ENCODE peak calls at places on chromosomes 1 and 21, in ten cellular contexts. One of them, this sample, is unnamed.

GRCh38 chr1:235835226-235835625 is 31.5 kb downstream of the LYST start:
- DNase-seq in left ventricle myocardium inferior: peak
- DNase-seq in RWPE1: no peak
- DNase-seq in lower lobe of right lung: no peak
- DNase-seq in AG09319: peak
- DNase-seq in AG09309: no peak
- DNase-seq in H9: no peak
- DNase-seq in neural crest cell: no peak
- DNase-seq in A549: no peak
- DNase-seq in fibroblast of lung: peak
- DNase-seq in this sample: no peak

GRCh38 chr1:11841245-11842153 is 6.1 kb downstream of the NPPA start:
- DNase-seq in left ventricle myocardium inferior: no peak
- DNase-seq in RWPE1: no peak
- DNase-seq in lower lobe of right lung: no peak
- DNase-seq in AG09319: no peak
- DNase-seq in AG09309: no peak
- DNase-seq in H9: no peak
- DNase-seq in neural crest cell: no peak
- DNase-seq in A549: no peak
- DNase-seq in fibroblast of lung: no peak
- DNase-seq in this sample: no peak

GRCh38 chr1:8127201-8127641 is 101.1 kb upstream of the ERRFI1 start:
- DNase-seq in left ventricle myocardium inferior: no peak
- DNase-seq in RWPE1: no peak
- DNase-seq in lower lobe of right lung: no peak
- DNase-seq in AG09319: no peak
- DNase-seq in AG09309: no peak
- DNase-seq in H9: no peak
- DNase-seq in neural crest cell: no peak
- DNase-seq in A549: no peak
- DNase-seq in fibroblast of lung: no peak
- DNase-seq in this sample: no peak

GRCh38 chr1:101147381-101147780 is 89.4 kb upstream of the S1PR1 start:
- DNase-seq in left ventricle myocardium inferior: no peak
- DNase-seq in RWPE1: no peak
- DNase-seq in lower lobe of right lung: no peak
- DNase-seq in AG09319: no peak
- DNase-seq in AG09309: no peak
- DNase-seq in H9: no peak
- DNase-seq in neural crest cell: no peak
- DNase-seq in A549: no peak
- DNase-seq in fibroblast of lung: no peak
- DNase-seq in this sample: no peak

GRCh38 chr1:7388488-7389185 is 382.5 kb upstream of the VAMP3 start:
- DNase-seq in left ventricle myocardium inferior: peak
- DNase-seq in RWPE1: no peak
- DNase-seq in lower lobe of right lung: no peak
- DNase-seq in AG09319: no peak
- DNase-seq in AG09309: no peak
- DNase-seq in H9: peak
- DNase-seq in neural crest cell: no peak
- DNase-seq in A549: no peak
- DNase-seq in fibroblast of lung: peak
- DNase-seq in this sample: no peak

GRCh38 chr1:182069028-182069466 is 7.5 kb upstream of the ZNF648 start:
- DNase-seq in left ventricle myocardium inferior: peak
- DNase-seq in RWPE1: peak
- DNase-seq in lower lobe of right lung: peak
- DNase-seq in AG09319: no peak
- DNase-seq in AG09309: no peak
- DNase-seq in H9: peak
- DNase-seq in neural crest cell: peak
- DNase-seq in A549: peak
- DNase-seq in fibroblast of lung: no peak
- DNase-seq in this sample: peak

GRCh38 chr1:145751491-145752021 is 32.3 kb downstream of the CD160 start:
- DNase-seq in left ventricle myocardium inferior: no peak
- DNase-seq in RWPE1: peak
- DNase-seq in lower lobe of right lung: no peak
- DNase-seq in AG09319: peak
- DNase-seq in AG09309: peak
- DNase-seq in H9: no peak
- DNase-seq in neural crest cell: no peak
- DNase-seq in A549: no peak
- DNase-seq in fibroblast of lung: peak
- DNase-seq in this sample: no peak

GRCh38 chr21:41769106-41769505 is 2.3 kb upstream of the RIPK4 start:
- DNase-seq in left ventricle myocardium inferior: no peak
- DNase-seq in RWPE1: no peak
- DNase-seq in lower lobe of right lung: no peak
- DNase-seq in AG09319: no peak
- DNase-seq in AG09309: no peak
- DNase-seq in H9: no peak
- DNase-seq in neural crest cell: no peak
- DNase-seq in A549: no peak
- DNase-seq in fibroblast of lung: no peak
- DNase-seq in this sample: no peak

GRCh38 chr1:33342041-33342723 is 21.3 kb upstream of the A3GALT2 start:
- DNase-seq in left ventricle myocardium inferior: peak
- DNase-seq in RWPE1: peak
- DNase-seq in lower lobe of right lung: no peak
- DNase-seq in AG09319: peak
- DNase-seq in AG09309: peak
- DNase-seq in H9: peak
- DNase-seq in neural crest cell: no peak
- DNase-seq in A549: peak
- DNase-seq in fibroblast of lung: peak
- DNase-seq in this sample: peak

DNA sequence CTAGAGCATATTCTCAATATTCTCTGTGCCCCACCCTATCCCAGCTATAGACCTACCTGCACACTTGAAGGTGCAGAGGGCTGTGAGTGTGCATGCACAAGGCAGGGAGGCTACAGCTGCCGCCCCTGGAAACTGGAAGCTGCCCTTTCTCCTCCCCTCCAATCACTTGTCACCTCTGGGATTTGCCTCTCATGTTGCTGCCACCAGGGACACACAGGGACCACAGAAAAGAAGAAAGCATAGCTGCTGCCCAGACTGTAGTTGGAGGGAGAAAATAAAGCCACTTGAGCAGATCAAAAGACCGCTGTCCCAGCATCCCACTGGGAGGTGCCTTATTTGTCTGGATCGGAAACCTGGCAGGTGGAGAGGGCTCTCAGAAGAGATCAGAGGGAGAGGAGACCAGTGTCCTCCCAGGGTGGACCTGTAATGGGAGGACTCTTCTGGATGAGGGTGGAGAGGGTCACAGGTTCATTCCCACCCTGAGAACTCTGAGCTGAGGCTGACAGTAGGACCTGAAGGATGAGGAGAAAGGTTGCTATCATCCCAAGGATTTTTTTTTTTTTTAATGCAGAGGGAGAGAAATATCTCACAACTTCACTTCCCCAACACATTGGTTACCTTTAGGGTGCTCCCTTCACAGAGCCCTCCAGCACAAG is 7.6 kb upstream of the INPP5B start:
- DNase-seq in left ventricle myocardium inferior: no peak
- DNase-seq in RWPE1: no peak
- DNase-seq in lower lobe of right lung: no peak
- DNase-seq in AG09319: no peak
- DNase-seq in AG09309: no peak
- DNase-seq in H9: peak
- DNase-seq in neural crest cell: no peak
- DNase-seq in A549: no peak
- DNase-seq in fibroblast of lung: no peak
- DNase-seq in this sample: no peak
- TF ChIP-seq CTCF in left ventricle myocardium inferior: no peak
- TF ChIP-seq CTCF in RWPE1: no peak
- TF ChIP-seq CTCF in lower lobe of right lung: no peak
- TF ChIP-seq CTCF in AG09319: no peak
- TF ChIP-seq CTCF in AG09309: no peak
- TF ChIP-seq CTCF in H9: peak
- TF ChIP-seq CTCF in neural crest cell: no peak
- TF ChIP-seq CTCF in A549: no peak
- TF ChIP-seq CTCF in fibroblast of lung: no peak
- TF ChIP-seq CTCF in this sample: no peak

DNA sequence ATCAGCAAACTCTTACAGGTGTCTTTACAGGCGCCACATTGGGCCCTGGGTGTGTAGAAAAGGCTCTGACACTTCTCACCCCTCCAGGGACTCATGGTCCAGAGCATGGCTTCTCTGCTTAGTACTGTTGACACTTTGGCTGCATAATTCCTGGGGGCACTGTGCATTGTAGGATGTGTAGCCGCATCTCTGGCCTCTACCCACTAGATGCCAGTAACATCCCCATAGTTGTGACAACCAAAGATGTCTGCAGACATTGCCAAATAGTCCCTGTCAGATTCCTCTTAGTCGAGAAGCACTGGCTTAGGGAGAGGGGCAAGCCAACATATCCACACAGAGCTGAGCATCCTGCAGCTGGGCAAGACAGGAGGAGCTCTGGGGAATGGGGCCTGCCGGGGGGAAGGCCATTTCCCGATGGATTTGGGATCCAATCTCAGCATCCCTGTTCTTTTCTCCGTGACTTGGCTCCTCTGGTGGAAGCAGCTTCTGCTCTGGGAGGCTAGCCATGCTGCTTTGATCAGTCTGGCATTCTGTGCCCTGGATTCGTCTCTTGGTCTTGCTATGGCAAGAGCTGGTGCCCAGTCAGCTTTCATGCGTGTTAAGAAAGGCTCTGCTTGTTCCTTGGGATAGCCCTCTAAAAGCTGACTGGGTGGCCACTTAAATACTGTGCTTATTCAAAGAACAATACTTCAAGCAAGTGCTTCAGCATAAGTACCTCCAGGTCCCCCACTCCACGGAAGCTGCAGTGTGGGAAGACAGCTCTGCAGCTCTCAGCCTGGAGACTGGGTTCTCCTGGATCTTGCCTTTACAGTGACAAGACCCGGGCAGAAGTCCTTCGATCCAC is 38.3 kb upstream of the SCMH1 start:
- DNase-seq in left ventricle myocardium inferior: no peak
- DNase-seq in RWPE1: no peak
- DNase-seq in lower lobe of right lung: no peak
- DNase-seq in AG09319: no peak
- DNase-seq in AG09309: no peak
- DNase-seq in H9: no peak
- DNase-seq in neural crest cell: no peak
- DNase-seq in A549: no peak
- DNase-seq in fibroblast of lung: no peak
- DNase-seq in this sample: no peak
- TF ChIP-seq CTCF in left ventricle myocardium inferior: no peak
- TF ChIP-seq CTCF in RWPE1: no peak
- TF ChIP-seq CTCF in lower lobe of right lung: no peak
- TF ChIP-seq CTCF in AG09319: no peak
- TF ChIP-seq CTCF in AG09309: no peak
- TF ChIP-seq CTCF in H9: no peak
- TF ChIP-seq CTCF in neural crest cell: no peak
- TF ChIP-seq CTCF in A549: no peak
- TF ChIP-seq CTCF in fibroblast of lung: no peak
- TF ChIP-seq CTCF in this sample: no peak

GRCh38 chr1:24292100-24292499 is 27.1 kb upstream of the GRHL3 start:
- DNase-seq in left ventricle myocardium inferior: no peak
- DNase-seq in RWPE1: no peak
- DNase-seq in lower lobe of right lung: no peak
- DNase-seq in AG09319: no peak
- DNase-seq in AG09309: no peak
- DNase-seq in H9: no peak
- DNase-seq in neural crest cell: no peak
- DNase-seq in A549: no peak
- DNase-seq in fibroblast of lung: no peak
- DNase-seq in this sample: no peak

GRCh38 chr1:24290933-24291487 is 28.1 kb upstream of the GRHL3 start:
- DNase-seq in left ventricle myocardium inferior: no peak
- DNase-seq in RWPE1: no peak
- DNase-seq in lower lobe of right lung: no peak
- DNase-seq in AG09319: no peak
- DNase-seq in AG09309: no peak
- DNase-seq in H9: no peak
- DNase-seq in neural crest cell: no peak
- DNase-seq in A549: no peak
- DNase-seq in fibroblast of lung: no peak
- DNase-seq in this sample: no peak

GRCh38 chr1:24292887-24293286 is 26.3 kb upstream of the GRHL3 start:
- DNase-seq in left ventricle myocardium inferior: no peak
- DNase-seq in RWPE1: no peak
- DNase-seq in lower lobe of right lung: no peak
- DNase-seq in AG09319: no peak
- DNase-seq in AG09309: no peak
- DNase-seq in H9: no peak
- DNase-seq in neural crest cell: no peak
- DNase-seq in A549: no peak
- DNase-seq in fibroblast of lung: no peak
- DNase-seq in this sample: no peak

GRCh38 chr1:24288479-24288878 is 30.7 kb upstream of the GRHL3 start:
- DNase-seq in left ventricle myocardium inferior: no peak
- DNase-seq in RWPE1: no peak
- DNase-seq in lower lobe of right lung: no peak
- DNase-seq in AG09319: no peak
- DNase-seq in AG09309: no peak
- DNase-seq in H9: no peak
- DNase-seq in neural crest cell: no peak
- DNase-seq in A549: no peak
- DNase-seq in fibroblast of lung: no peak
- DNase-seq in this sample: no peak

DNA sequence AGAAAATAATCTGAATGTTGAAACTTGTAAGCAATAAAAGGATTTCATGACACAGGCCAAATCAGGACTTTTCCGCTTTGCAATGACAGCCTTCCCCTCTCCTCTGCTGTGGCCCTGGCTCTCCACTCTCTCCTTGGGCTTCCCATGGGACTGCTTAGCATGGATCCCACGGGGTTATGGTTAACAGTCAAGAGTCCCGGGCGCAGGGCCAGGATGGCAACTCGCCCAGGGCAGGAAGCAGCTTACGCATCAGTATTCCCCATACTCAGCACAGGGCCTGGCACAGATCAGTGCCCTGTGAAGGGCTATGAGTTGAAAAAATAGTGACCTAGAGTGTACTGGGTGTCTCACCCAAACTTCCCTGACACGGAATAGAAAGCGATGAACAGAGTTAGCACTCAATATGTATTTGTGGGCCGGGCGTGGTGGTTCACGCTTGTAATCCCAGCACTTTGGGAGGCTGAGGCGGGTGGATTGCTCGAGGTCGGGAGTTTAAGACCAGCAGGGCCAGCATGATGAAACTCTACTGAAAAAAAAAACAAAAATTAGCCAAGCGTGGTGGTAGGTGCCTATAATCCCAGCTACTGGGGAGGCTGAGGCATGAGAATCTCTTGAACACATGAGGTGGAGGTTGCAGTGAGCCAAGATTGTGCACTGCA is 29.1 kb upstream of the GRHL3 start:
- DNase-seq in left ventricle myocardium inferior: peak
- DNase-seq in RWPE1: peak
- DNase-seq in lower lobe of right lung: peak
- DNase-seq in AG09319: peak
- DNase-seq in AG09309: peak
- DNase-seq in H9: no peak
- DNase-seq in neural crest cell: no peak
- DNase-seq in A549: peak
- DNase-seq in fibroblast of lung: peak
- DNase-seq in this sample: peak
- TF ChIP-seq CTCF in left ventricle myocardium inferior: no peak
- TF ChIP-seq CTCF in RWPE1: no peak
- TF ChIP-seq CTCF in lower lobe of right lung: no peak
- TF ChIP-seq CTCF in AG09319: no peak
- TF ChIP-seq CTCF in AG09309: no peak
- TF ChIP-seq CTCF in H9: no peak
- TF ChIP-seq CTCF in neural crest cell: no peak
- TF ChIP-seq CTCF in A549: no peak
- TF ChIP-seq CTCF in fibroblast of lung: no peak
- TF ChIP-seq CTCF in this sample: no peak

GRCh38 chr1:226444901-226445300 is 37.0 kb upstream of the PARP1 start:
- DNase-seq in left ventricle myocardium inferior: no peak
- DNase-seq in RWPE1: no peak
- DNase-seq in lower lobe of right lung: no peak
- DNase-seq in AG09319: no peak
- DNase-seq in AG09309: no peak
- DNase-seq in H9: peak
- DNase-seq in neural crest cell: no peak
- DNase-seq in A549: no peak
- DNase-seq in fibroblast of lung: no peak
- DNase-seq in this sample: no peak
- TF ChIP-seq CTCF in left ventricle myocardium inferior: no peak
- TF ChIP-seq CTCF in RWPE1: no peak
- TF ChIP-seq CTCF in lower lobe of right lung: no peak
- TF ChIP-seq CTCF in AG09319: no peak
- TF ChIP-seq CTCF in AG09309: no peak
- TF ChIP-seq CTCF in H9: peak
- TF ChIP-seq CTCF in neural crest cell: no peak
- TF ChIP-seq CTCF in A549: no peak
- TF ChIP-seq CTCF in fibroblast of lung: no peak
- TF ChIP-seq CTCF in this sample: no peak

This sample was measured in Calu3.